ENCODE peak calls at places on chromosomes 13 and 19, in seven cellular contexts. One of them, this sample, is unnamed.
A peak's percentile ranks its signal among the peaks of the same experiment; 100 is the strongest.

GRCh38 chr13:79098603-79099002 is 307.5 kb downstream of the RBM26 start:
- DNase-seq in endodermal cell: no peak
- DNase-seq in nephron progenitor cell: no peak
- DNase-seq in CD4-positive, CD25-positive, alpha-beta regulatory T cell: no peak
- DNase-seq in astrocyte of the hippocampus: no peak
- DNase-seq in NT2/D1: no peak
- DNase-seq in aorta: no peak
- DNase-seq in this sample: no peak

GRCh38 chr19:926595-927043 is 784 bp downstream of the ARID3A start:
- DNase-seq in CD4-positive, CD25-positive, alpha-beta regulatory T cell: no peak
- DNase-seq in NT2/D1: no peak
- DNase-seq in endodermal cell: peak; percentile 73
- DNase-seq in aorta: peak; percentile 89
- DNase-seq in nephron progenitor cell: peak; percentile 47
- DNase-seq in astrocyte of the hippocampus: peak; percentile 59
- DNase-seq in this sample: peak; percentile 90

GRCh38 chr19:3459322-3459881 is 20.9 kb downstream of the SMIM24 start:
- DNase-seq in astrocyte of the hippocampus: peak; percentile 97
- DNase-seq in aorta: peak; percentile 96
- DNase-seq in endodermal cell: peak; percentile 90
- DNase-seq in nephron progenitor cell: no peak
- DNase-seq in CD4-positive, CD25-positive, alpha-beta regulatory T cell: no peak
- DNase-seq in NT2/D1: peak; percentile 79
- DNase-seq in this sample: peak; percentile 94

GRCh38 chr19:10985502-10985901 is 24.7 kb downstream of the SMARCA4 start:
- DNase-seq in NT2/D1: no peak
- DNase-seq in CD4-positive, CD25-positive, alpha-beta regulatory T cell: no peak
- DNase-seq in aorta: no peak
- DNase-seq in nephron progenitor cell: no peak
- DNase-seq in astrocyte of the hippocampus: no peak
- DNase-seq in endodermal cell: no peak
- DNase-seq in this sample: no peak

GRCh38 chr13:101018720-101019119 is 344.1 kb upstream of the TMTC4 start:
- DNase-seq in astrocyte of the hippocampus: peak; percentile 87
- DNase-seq in CD4-positive, CD25-positive, alpha-beta regulatory T cell: no peak
- DNase-seq in endodermal cell: no peak
- DNase-seq in NT2/D1: no peak
- DNase-seq in nephron progenitor cell: no peak
- DNase-seq in aorta: no peak
- DNase-seq in this sample: no peak

GRCh38 chr13:98672947-98673545 is 79.4 kb downstream of the SLC15A1 start:
- DNase-seq in nephron progenitor cell: peak; percentile 57
- DNase-seq in CD4-positive, CD25-positive, alpha-beta regulatory T cell: peak; percentile 40
- DNase-seq in astrocyte of the hippocampus: peak; percentile 87
- DNase-seq in aorta: peak; percentile 81
- DNase-seq in endodermal cell: peak; percentile 87
- DNase-seq in NT2/D1: peak; percentile 44
- DNase-seq in this sample: peak; percentile 80

GRCh38 chr13:79018166-79018565 is 359.2 kb upstream of the OBI1 start:
- DNase-seq in astrocyte of the hippocampus: no peak
- DNase-seq in endodermal cell: no peak
- DNase-seq in NT2/D1: no peak
- DNase-seq in aorta: no peak
- DNase-seq in CD4-positive, CD25-positive, alpha-beta regulatory T cell: no peak
- DNase-seq in nephron progenitor cell: no peak
- DNase-seq in this sample: no peak

GRCh38 chr19:34220472-34221063 is 33.8 kb upstream of the GARRE1 start:
- DNase-seq in endodermal cell: peak; percentile 83
- DNase-seq in NT2/D1: no peak
- DNase-seq in CD4-positive, CD25-positive, alpha-beta regulatory T cell: peak; percentile 43
- DNase-seq in nephron progenitor cell: peak; percentile 67
- DNase-seq in astrocyte of the hippocampus: peak; percentile 70
- DNase-seq in aorta: no peak
- DNase-seq in this sample: no peak

GRCh38 chr19:19053508-19054314 is 10.1 kb upstream of the SLC25A42 start:
- DNase-seq in astrocyte of the hippocampus: peak; percentile 72
- DNase-seq in NT2/D1: peak; percentile 52
- DNase-seq in aorta: peak; percentile 86
- DNase-seq in CD4-positive, CD25-positive, alpha-beta regulatory T cell: peak; percentile 69
- DNase-seq in nephron progenitor cell: peak; percentile 84
- DNase-seq in endodermal cell: peak; percentile 90
- DNase-seq in this sample: no peak

GRCh38 chr13:112102243-112102642 is 35.3 kb downstream of the SOX1 start:
- DNase-seq in CD4-positive, CD25-positive, alpha-beta regulatory T cell: no peak
- DNase-seq in aorta: no peak
- DNase-seq in astrocyte of the hippocampus: peak; percentile 22
- DNase-seq in NT2/D1: no peak
- DNase-seq in nephron progenitor cell: no peak
- DNase-seq in endodermal cell: no peak
- DNase-seq in this sample: no peak

GRCh38 chr19:38478273-38478971 is 44.9 kb downstream of the RYR1 start:
- DNase-seq in NT2/D1: peak; percentile 39
- DNase-seq in nephron progenitor cell: no peak
- DNase-seq in astrocyte of the hippocampus: no peak
- DNase-seq in endodermal cell: peak; percentile 84
- DNase-seq in CD4-positive, CD25-positive, alpha-beta regulatory T cell: peak; percentile 4
- DNase-seq in aorta: no peak
- DNase-seq in this sample: no peak

GRCh38 chr19:36488118-36488815 is 1.1 kb downstream of the ZNF566 start:
- DNase-seq in CD4-positive, CD25-positive, alpha-beta regulatory T cell: peak; percentile 2
- DNase-seq in astrocyte of the hippocampus: no peak
- DNase-seq in nephron progenitor cell: no peak
- DNase-seq in NT2/D1: no peak
- DNase-seq in aorta: no peak
- DNase-seq in endodermal cell: no peak
- DNase-seq in this sample: no peak

GRCh38 chr19:49957262-49957915 is 3.6 kb downstream of the SIGLEC11 start:
- DNase-seq in NT2/D1: no peak
- DNase-seq in astrocyte of the hippocampus: no peak
- DNase-seq in nephron progenitor cell: no peak
- DNase-seq in endodermal cell: no peak
- DNase-seq in aorta: peak; percentile 9
- DNase-seq in CD4-positive, CD25-positive, alpha-beta regulatory T cell: no peak
- DNase-seq in this sample: no peak

GRCh38 chr13:20873348-20873747 is 29.2 kb downstream of the XPO4 start:
- DNase-seq in NT2/D1: no peak
- DNase-seq in astrocyte of the hippocampus: peak; percentile 64
- DNase-seq in aorta: no peak
- DNase-seq in nephron progenitor cell: no peak
- DNase-seq in CD4-positive, CD25-positive, alpha-beta regulatory T cell: no peak
- DNase-seq in endodermal cell: no peak
- DNase-seq in this sample: no peak

GRCh38 chr13:49927755-49928154 is 8.4 kb downstream of the SPRYD7 start:
- DNase-seq in astrocyte of the hippocampus: peak; percentile 90
- DNase-seq in CD4-positive, CD25-positive, alpha-beta regulatory T cell: no peak
- DNase-seq in aorta: no peak
- DNase-seq in nephron progenitor cell: no peak
- DNase-seq in NT2/D1: no peak
- DNase-seq in endodermal cell: no peak
- DNase-seq in this sample: no peak

GRCh38 chr19:49488046-49488862 is 846 bp downstream of the RPL13A start:
- DNase-seq in aorta: no peak
- DNase-seq in CD4-positive, CD25-positive, alpha-beta regulatory T cell: no peak
- DNase-seq in NT2/D1: no peak
- DNase-seq in astrocyte of the hippocampus: no peak
- DNase-seq in nephron progenitor cell: no peak
- DNase-seq in endodermal cell: peak; percentile 76
- DNase-seq in this sample: no peak

GRCh38 chr19:33300016-33300981 is 2.0 kb downstream of the CEBPA start:
- DNase-seq in NT2/D1: no peak
- DNase-seq in nephron progenitor cell: no peak
- DNase-seq in aorta: no peak
- DNase-seq in astrocyte of the hippocampus: no peak
- DNase-seq in endodermal cell: no peak
- DNase-seq in CD4-positive, CD25-positive, alpha-beta regulatory T cell: no peak
- DNase-seq in this sample: peak; percentile 73

This sample was measured in cardiac septum.